ENCODE peak calls at places on chromosomes 13 and 19, in nine cellular contexts. One of them, this sample, is unnamed.

GRCh38 chr19:40304306-40304705 is 19.2 kb upstream of the AKT2 start:
- DNase-seq in T-helper 2 cell treated with Interferon-gamma antibody and Interleukin-4, amounts not matched to agents 5 μg/mL and 100 μg/mL, for 36 hours: no peak
- DNase-seq in COR-L47: no peak
- DNase-seq in AG08395: no peak
- DNase-seq in heart right ventricle: no peak
- DNase-seq in GM10248: no peak
- DNase-seq in stimulated activated CD4-positive, alpha-beta T cell treated with anti-CD3 and anti-CD28 coated beads, Interleukin-1b, Interleukin-23, amount 100 ng/mL, for 24 hours: no peak
- DNase-seq in AG04450: no peak
- DNase-seq in A549: no peak
- DNase-seq in this sample: no peak

GRCh38 chr19:2426661-2427322 is 594 bp downstream of the TIMM13 start:
- DNase-seq in T-helper 2 cell treated with Interferon-gamma antibody and Interleukin-4, amounts not matched to agents 5 μg/mL and 100 μg/mL, for 36 hours: peak
- DNase-seq in COR-L47: no peak
- DNase-seq in AG08395: peak
- DNase-seq in heart right ventricle: no peak
- DNase-seq in GM10248: peak
- DNase-seq in stimulated activated CD4-positive, alpha-beta T cell treated with anti-CD3 and anti-CD28 coated beads, Interleukin-1b, Interleukin-23, amount 100 ng/mL, for 24 hours: no peak
- DNase-seq in AG04450: no peak
- DNase-seq in A549: peak
- DNase-seq in this sample: no peak

GRCh38 chr13:85441364-85441763 is 357.9 kb downstream of the SLITRK6 start:
- DNase-seq in T-helper 2 cell treated with Interferon-gamma antibody and Interleukin-4, amounts not matched to agents 5 μg/mL and 100 μg/mL, for 36 hours: no peak
- DNase-seq in COR-L47: no peak
- DNase-seq in AG08395: no peak
- DNase-seq in heart right ventricle: no peak
- DNase-seq in GM10248: no peak
- DNase-seq in stimulated activated CD4-positive, alpha-beta T cell treated with anti-CD3 and anti-CD28 coated beads, Interleukin-1b, Interleukin-23, amount 100 ng/mL, for 24 hours: no peak
- DNase-seq in AG04450: no peak
- DNase-seq in A549: peak
- DNase-seq in this sample: no peak

GRCh38 chr19:7447648-7448047 is 41.2 kb downstream of the PEX11G start:
- DNase-seq in T-helper 2 cell treated with Interferon-gamma antibody and Interleukin-4, amounts not matched to agents 5 μg/mL and 100 μg/mL, for 36 hours: no peak
- DNase-seq in COR-L47: no peak
- DNase-seq in AG08395: no peak
- DNase-seq in heart right ventricle: no peak
- DNase-seq in GM10248: no peak
- DNase-seq in stimulated activated CD4-positive, alpha-beta T cell treated with anti-CD3 and anti-CD28 coated beads, Interleukin-1b, Interleukin-23, amount 100 ng/mL, for 24 hours: no peak
- DNase-seq in AG04450: no peak
- DNase-seq in A549: no peak
- DNase-seq in this sample: no peak

GRCh38 chr13:107461751-107462150 is 753.6 kb downstream of the LIG4 start:
- DNase-seq in T-helper 2 cell treated with Interferon-gamma antibody and Interleukin-4, amounts not matched to agents 5 μg/mL and 100 μg/mL, for 36 hours: no peak
- DNase-seq in COR-L47: peak
- DNase-seq in AG08395: no peak
- DNase-seq in heart right ventricle: no peak
- DNase-seq in GM10248: no peak
- DNase-seq in stimulated activated CD4-positive, alpha-beta T cell treated with anti-CD3 and anti-CD28 coated beads, Interleukin-1b, Interleukin-23, amount 100 ng/mL, for 24 hours: no peak
- DNase-seq in AG04450: no peak
- DNase-seq in A549: no peak
- DNase-seq in this sample: no peak

GRCh38 chr13:95676100-95676774 is 702 bp upstream of the DNAJC3 start:
- DNase-seq in T-helper 2 cell treated with Interferon-gamma antibody and Interleukin-4, amounts not matched to agents 5 μg/mL and 100 μg/mL, for 36 hours: peak
- DNase-seq in COR-L47: peak
- DNase-seq in AG08395: peak
- DNase-seq in heart right ventricle: peak
- DNase-seq in GM10248: no peak
- DNase-seq in stimulated activated CD4-positive, alpha-beta T cell treated with anti-CD3 and anti-CD28 coated beads, Interleukin-1b, Interleukin-23, amount 100 ng/mL, for 24 hours: no peak
- DNase-seq in AG04450: no peak
- DNase-seq in A549: peak
- DNase-seq in this sample: no peak

GRCh38 chr19:10737680-10738079 is 19.8 kb downstream of the DNM2 start:
- DNase-seq in T-helper 2 cell treated with Interferon-gamma antibody and Interleukin-4, amounts not matched to agents 5 μg/mL and 100 μg/mL, for 36 hours: no peak
- DNase-seq in COR-L47: no peak
- DNase-seq in AG08395: no peak
- DNase-seq in heart right ventricle: no peak
- DNase-seq in GM10248: no peak
- DNase-seq in stimulated activated CD4-positive, alpha-beta T cell treated with anti-CD3 and anti-CD28 coated beads, Interleukin-1b, Interleukin-23, amount 100 ng/mL, for 24 hours: no peak
- DNase-seq in AG04450: no peak
- DNase-seq in A549: no peak
- DNase-seq in this sample: no peak

GRCh38 chr19:43779147-43779819 is 1.5 kb downstream of the KCNN4 start:
- DNase-seq in T-helper 2 cell treated with Interferon-gamma antibody and Interleukin-4, amounts not matched to agents 5 μg/mL and 100 μg/mL, for 36 hours: no peak
- DNase-seq in COR-L47: no peak
- DNase-seq in AG08395: no peak
- DNase-seq in heart right ventricle: no peak
- DNase-seq in GM10248: no peak
- DNase-seq in stimulated activated CD4-positive, alpha-beta T cell treated with anti-CD3 and anti-CD28 coated beads, Interleukin-1b, Interleukin-23, amount 100 ng/mL, for 24 hours: no peak
- DNase-seq in AG04450: no peak
- DNase-seq in A549: no peak
- DNase-seq in this sample: no peak

GRCh38 chr19:1074512-1075283 is 7.7 kb downstream of the ARHGAP45 start:
- DNase-seq in T-helper 2 cell treated with Interferon-gamma antibody and Interleukin-4, amounts not matched to agents 5 μg/mL and 100 μg/mL, for 36 hours: peak
- DNase-seq in COR-L47: peak
- DNase-seq in AG08395: no peak
- DNase-seq in heart right ventricle: peak
- DNase-seq in GM10248: peak
- DNase-seq in stimulated activated CD4-positive, alpha-beta T cell treated with anti-CD3 and anti-CD28 coated beads, Interleukin-1b, Interleukin-23, amount 100 ng/mL, for 24 hours: peak
- DNase-seq in AG04450: no peak
- DNase-seq in A549: peak
- DNase-seq in this sample: no peak

GRCh38 chr19:1269478-1270167 is 491 bp downstream of the CIRBP start:
- DNase-seq in T-helper 2 cell treated with Interferon-gamma antibody and Interleukin-4, amounts not matched to agents 5 μg/mL and 100 μg/mL, for 36 hours: peak
- DNase-seq in COR-L47: peak
- DNase-seq in AG08395: peak
- DNase-seq in heart right ventricle: peak
- DNase-seq in GM10248: peak
- DNase-seq in stimulated activated CD4-positive, alpha-beta T cell treated with anti-CD3 and anti-CD28 coated beads, Interleukin-1b, Interleukin-23, amount 100 ng/mL, for 24 hours: no peak
- DNase-seq in AG04450: no peak
- DNase-seq in A549: peak
- DNase-seq in this sample: no peak

GRCh38 chr13:80706164-80706471 is 365.2 kb upstream of the SPRY2 start:
- DNase-seq in T-helper 2 cell treated with Interferon-gamma antibody and Interleukin-4, amounts not matched to agents 5 μg/mL and 100 μg/mL, for 36 hours: no peak
- DNase-seq in COR-L47: no peak
- DNase-seq in AG08395: no peak
- DNase-seq in heart right ventricle: no peak
- DNase-seq in GM10248: no peak
- DNase-seq in stimulated activated CD4-positive, alpha-beta T cell treated with anti-CD3 and anti-CD28 coated beads, Interleukin-1b, Interleukin-23, amount 100 ng/mL, for 24 hours: no peak
- DNase-seq in AG04450: no peak
- DNase-seq in A549: no peak
- DNase-seq in this sample: no peak

GRCh38 chr13:46621133-46621532 is 68.2 kb downstream of the LRCH1 start:
- DNase-seq in T-helper 2 cell treated with Interferon-gamma antibody and Interleukin-4, amounts not matched to agents 5 μg/mL and 100 μg/mL, for 36 hours: no peak
- DNase-seq in COR-L47: no peak
- DNase-seq in AG08395: no peak
- DNase-seq in heart right ventricle: no peak
- DNase-seq in GM10248: no peak
- DNase-seq in stimulated activated CD4-positive, alpha-beta T cell treated with anti-CD3 and anti-CD28 coated beads, Interleukin-1b, Interleukin-23, amount 100 ng/mL, for 24 hours: no peak
- DNase-seq in AG04450: no peak
- DNase-seq in A549: no peak
- DNase-seq in this sample: no peak

GRCh38 chr13:114143806-114144605 is 11.6 kb upstream of the RASA3 start:
- DNase-seq in T-helper 2 cell treated with Interferon-gamma antibody and Interleukin-4, amounts not matched to agents 5 μg/mL and 100 μg/mL, for 36 hours: no peak
- DNase-seq in COR-L47: no peak
- DNase-seq in AG08395: no peak
- DNase-seq in heart right ventricle: no peak
- DNase-seq in GM10248: peak
- DNase-seq in stimulated activated CD4-positive, alpha-beta T cell treated with anti-CD3 and anti-CD28 coated beads, Interleukin-1b, Interleukin-23, amount 100 ng/mL, for 24 hours: no peak
- DNase-seq in AG04450: no peak
- DNase-seq in A549: peak
- DNase-seq in this sample: peak

GRCh38 chr13:58933475-58933874 is 1230.3 kb downstream of the DIAPH3 start:
- DNase-seq in T-helper 2 cell treated with Interferon-gamma antibody and Interleukin-4, amounts not matched to agents 5 μg/mL and 100 μg/mL, for 36 hours: no peak
- DNase-seq in COR-L47: no peak
- DNase-seq in AG08395: no peak
- DNase-seq in heart right ventricle: no peak
- DNase-seq in GM10248: no peak
- DNase-seq in stimulated activated CD4-positive, alpha-beta T cell treated with anti-CD3 and anti-CD28 coated beads, Interleukin-1b, Interleukin-23, amount 100 ng/mL, for 24 hours: no peak
- DNase-seq in AG04450: no peak
- DNase-seq in A549: no peak
- DNase-seq in this sample: no peak

GRCh38 chr13:51523082-51523518 is 61.2 kb upstream of the WDFY2 start:
- DNase-seq in T-helper 2 cell treated with Interferon-gamma antibody and Interleukin-4, amounts not matched to agents 5 μg/mL and 100 μg/mL, for 36 hours: peak
- DNase-seq in COR-L47: no peak
- DNase-seq in AG08395: peak
- DNase-seq in heart right ventricle: no peak
- DNase-seq in GM10248: no peak
- DNase-seq in stimulated activated CD4-positive, alpha-beta T cell treated with anti-CD3 and anti-CD28 coated beads, Interleukin-1b, Interleukin-23, amount 100 ng/mL, for 24 hours: no peak
- DNase-seq in AG04450: no peak
- DNase-seq in A549: peak
- DNase-seq in this sample: peak

GRCh38 chr13:32035701-32036100 is 4.1 kb downstream of the FRY start:
- DNase-seq in T-helper 2 cell treated with Interferon-gamma antibody and Interleukin-4, amounts not matched to agents 5 μg/mL and 100 μg/mL, for 36 hours: no peak
- DNase-seq in COR-L47: no peak
- DNase-seq in AG08395: no peak
- DNase-seq in heart right ventricle: no peak
- DNase-seq in GM10248: no peak
- DNase-seq in stimulated activated CD4-positive, alpha-beta T cell treated with anti-CD3 and anti-CD28 coated beads, Interleukin-1b, Interleukin-23, amount 100 ng/mL, for 24 hours: no peak
- DNase-seq in AG04450: no peak
- DNase-seq in A549: no peak
- DNase-seq in this sample: no peak

GRCh38 chr13:98598043-98598442 is 21.1 kb upstream of the STK24 start:
- DNase-seq in T-helper 2 cell treated with Interferon-gamma antibody and Interleukin-4, amounts not matched to agents 5 μg/mL and 100 μg/mL, for 36 hours: no peak
- DNase-seq in COR-L47: no peak
- DNase-seq in AG08395: no peak
- DNase-seq in heart right ventricle: no peak
- DNase-seq in GM10248: no peak
- DNase-seq in stimulated activated CD4-positive, alpha-beta T cell treated with anti-CD3 and anti-CD28 coated beads, Interleukin-1b, Interleukin-23, amount 100 ng/mL, for 24 hours: no peak
- DNase-seq in AG04450: no peak
- DNase-seq in A549: peak
- DNase-seq in this sample: no peak

GRCh38 chr19:33404916-33405315 is 31.4 kb downstream of the CEBPG start:
- DNase-seq in T-helper 2 cell treated with Interferon-gamma antibody and Interleukin-4, amounts not matched to agents 5 μg/mL and 100 μg/mL, for 36 hours: no peak
- DNase-seq in COR-L47: no peak
- DNase-seq in AG08395: no peak
- DNase-seq in heart right ventricle: no peak
- DNase-seq in GM10248: no peak
- DNase-seq in stimulated activated CD4-positive, alpha-beta T cell treated with anti-CD3 and anti-CD28 coated beads, Interleukin-1b, Interleukin-23, amount 100 ng/mL, for 24 hours: no peak
- DNase-seq in AG04450: no peak
- DNase-seq in A549: no peak
- DNase-seq in this sample: no peak

This sample was measured in kidney epithelial cell.